ENCODE peak calls at places on chromosomes 11 and 22, in nine cellular contexts. J is stomach, V is suprapubic skin, U is HepG2, B is breast epithelium, E is transverse colon, W is K562, L is sigmoid colon, X is endothelial cell of umbilical vein. N is an unnamed sample.

GRCh38 chr11:29184939-29185890 is 831.6 kb downstream of the KCNA4 start:
- DNase-seq in J (no peak), V (no peak), U (no peak), B (no peak), E (no peak), W (no peak), L (no peak), X (no peak), N (no peak)

GRCh38 chr11:72631806-72632731 is 42.2 kb downstream of the PDE2A start:
- DNase-seq in J (no peak), V (no peak), U (no peak), B (no peak), E (no peak), W (peak; percentile 54), L (peak; percentile 85), X (peak; percentile 86), N (no peak)

GRCh38 chr11:86370171-86370570 is 4.5 kb upstream of the CCDC81 start:
- DNase-seq in J (no peak), V (no peak), U (no peak), B (no peak), E (no peak), W (no peak), L (no peak), X (no peak), N (no peak)

GRCh38 chr11:109680127-109680526 is 258.1 kb downstream of the C11orf87 start:
- DNase-seq in J (no peak), V (no peak), U (no peak), B (no peak), E (no peak), W (no peak), L (no peak), X (no peak), N (no peak)

GRCh38 chr22:26885441-26886261 is 228.3 kb downstream of the MIAT start:
- DNase-seq in J (no peak), V (no peak), U (no peak), B (no peak), E (no peak), W (no peak), L (no peak), X (no peak), N (no peak)

GRCh38 chr11:60924110-60924905 is at the start of gene TMEM132A:
- DNase-seq in J (peak; percentile 82), V (no peak), U (peak; percentile 37), B (no peak), E (peak; percentile 74), W (peak; percentile 85), L (no peak), X (peak; percentile 61), N (peak; percentile 91)

GRCh38 chr11:111329306-111330204 is 31.2 kb downstream of the POU2AF3 start:
- DNase-seq in J (no peak), V (no peak), U (no peak), B (no peak), E (no peak), W (no peak), L (peak; percentile 81), X (no peak), N (peak; percentile 65)

GRCh38 chr11:46686886-46687810 is 13.3 kb downstream of the ARHGAP1 start:
- DNase-seq in J (no peak), V (no peak), U (no peak), B (peak; percentile 23), E (no peak), W (no peak), L (no peak), X (no peak), N (no peak)

GRCh38 chr11:2991477-2992233 is 474 bp downstream of the NAP1L4 start:
- DNase-seq in J (no peak), V (peak; percentile 64), U (peak; percentile 18), B (no peak), E (no peak), W (no peak), L (no peak), X (peak; percentile 57), N (peak; percentile 46)

GRCh38 chr11:18697581-18697980 is 998 bp upstream of the TMEM86A start:
- DNase-seq in J (no peak), V (no peak), U (no peak), B (no peak), E (no peak), W (no peak), L (peak; percentile 12), X (no peak), N (no peak)

DNA sequence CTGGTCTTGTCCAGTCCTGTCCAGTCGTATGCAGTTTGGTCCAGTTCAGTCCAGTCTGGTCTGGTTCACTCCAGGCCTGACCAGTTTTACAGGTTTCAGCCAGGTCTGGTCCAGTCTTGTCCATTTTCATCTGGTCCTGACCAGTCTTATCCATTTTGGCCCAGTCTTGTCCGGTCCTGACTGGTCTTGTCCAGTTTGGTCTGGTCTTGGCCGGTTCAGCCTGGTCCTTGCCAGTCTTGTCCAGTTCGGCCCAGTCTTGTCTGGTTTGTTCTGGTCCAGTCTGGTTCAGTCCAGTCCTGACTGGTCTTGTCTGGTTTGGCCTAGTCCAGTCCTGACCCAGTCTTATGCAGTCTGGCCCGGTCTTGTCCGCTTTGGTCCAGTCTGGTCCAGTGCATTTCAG is 380.2 kb downstream of the OR4C45 start:
- DNase-seq in J (no peak), V (no peak), U (no peak), B (no peak), E (no peak), W (no peak), L (no peak), X (no peak), N (no peak)
- H3K9me3 ChIP-seq in J (peaks cover 66% of the 10 kb centered on the region), V (peaks cover 24% of the 10 kb centered on the region), U (peaks cover 92% of the 10 kb centered on the region), B (peaks cover 22% of the 10 kb centered on the region), E (peaks cover 29% of the 10 kb centered on the region), W (peaks cover 6% of the 10 kb centered on the region), L (no peaks in the 10 kb centered on the region), X (no peaks in the 10 kb centered on the region), N (no peaks in the 10 kb centered on the region)

DNA sequence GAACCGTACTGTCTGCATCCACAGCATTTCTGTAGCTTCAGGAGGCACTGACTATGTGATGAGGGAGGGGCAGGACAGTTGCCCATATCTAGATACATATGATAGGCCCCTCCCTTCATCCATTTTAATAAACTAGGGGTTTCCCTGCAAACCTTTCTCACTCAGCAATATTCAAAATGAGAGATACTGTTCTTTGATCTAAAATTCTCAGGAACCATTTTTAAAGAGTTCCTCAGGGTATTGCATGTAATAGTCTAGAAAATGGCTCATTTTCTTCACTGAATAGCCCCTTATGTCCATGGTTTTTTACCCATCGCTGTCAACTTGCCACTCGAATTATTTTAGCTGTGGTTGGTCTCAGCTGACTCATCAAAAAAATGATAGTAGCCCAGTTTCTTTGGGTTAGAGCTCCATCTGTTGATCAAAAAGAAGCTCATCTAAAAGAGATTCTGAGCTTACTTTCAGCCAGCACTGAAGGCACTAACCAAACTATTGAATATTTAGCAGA is 37.0 kb upstream of the DNAJB7 start:
- DNase-seq in J (no peak), V (no peak), U (peak; percentile 62), B (no peak), E (no peak), W (peak; percentile 34), L (no peak), X (peak; percentile 55), N (no peak)
- TF ChIP-seq POLR2AphosphoS5 in J (no peak), V (no peak), U (no peak), B (no peak), E (no peak), W (no peak), L (no peak), X (no peak), N (no peak)

GRCh38 chr11:36399745-36400144 is 103.7 kb downstream of the PRR5L start:
- DNase-seq in J (no peak), V (no peak), U (no peak), B (no peak), E (no peak), W (no peak), L (no peak), X (no peak), N (no peak)
- H3K27me3 ChIP-seq in J (no peaks in the 10 kb centered on the region), V (no peaks in the 10 kb centered on the region), U (no peaks in the 10 kb centered on the region), B (no peaks in the 10 kb centered on the region), E (no peaks in the 10 kb centered on the region), W (no peaks in the 10 kb centered on the region), L (no peaks in the 10 kb centered on the region), X (no peaks in the 10 kb centered on the region), N (no peaks in the 10 kb centered on the region)

DNA sequence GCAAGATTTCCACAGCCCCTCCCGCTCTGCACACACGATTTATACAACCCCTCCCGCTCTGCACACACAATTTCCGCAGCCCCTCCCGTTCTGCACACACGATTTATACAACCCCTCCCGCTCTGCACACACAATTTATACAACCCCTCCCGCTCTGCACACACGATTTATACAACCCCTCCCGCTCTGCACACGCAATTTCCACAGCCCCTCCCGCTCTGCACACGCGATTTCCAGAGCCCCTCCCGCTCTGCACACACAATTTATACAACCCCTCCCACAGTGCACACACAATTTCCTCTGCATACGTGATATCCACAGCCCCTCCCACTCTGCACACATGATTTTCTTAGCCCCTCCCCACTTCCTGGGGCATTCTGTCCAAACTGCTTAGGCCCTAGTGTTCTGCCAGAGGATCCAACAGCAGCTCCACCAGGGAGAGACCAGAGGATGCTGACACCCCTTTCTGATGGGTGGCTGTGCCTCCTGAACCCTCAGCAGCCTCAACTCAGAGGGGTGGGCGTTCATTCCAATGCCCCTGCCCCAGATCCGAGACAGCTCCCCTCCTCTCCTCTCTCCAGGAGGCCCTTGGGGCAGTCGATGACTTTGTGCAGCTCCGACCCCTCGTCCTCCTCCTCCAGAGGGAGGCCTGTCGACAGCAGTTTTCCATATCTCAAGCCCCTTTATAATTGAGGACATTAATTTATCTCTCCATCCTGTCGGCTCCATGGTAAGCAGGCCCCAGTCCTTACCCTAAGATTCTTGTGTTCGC is 671.7 kb downstream of the BRD1 start:
- DNase-seq in J (no peak), V (no peak), U (no peak), B (no peak), E (no peak), W (no peak), L (no peak), X (no peak), N (no peak)
- H3K9me3 ChIP-seq in J (peaks cover 6% of the 10 kb centered on the region), V (no peaks in the 10 kb centered on the region), U (no peaks in the 10 kb centered on the region), B (no peaks in the 10 kb centered on the region), E (no peaks in the 10 kb centered on the region), W (no peaks in the 10 kb centered on the region), L (no peaks in the 10 kb centered on the region), X (peaks cover 5% of the 10 kb centered on the region), N (no peaks in the 10 kb centered on the region)

GRCh38 chr11:19727246-19727645 is 14.6 kb downstream of the NAV2 start:
- DNase-seq in J (no peak), V (no peak), U (no peak), B (no peak), E (no peak), W (no peak), L (no peak), X (no peak), N (no peak)

GRCh38 chr11:19725379-19726079 is 12.9 kb downstream of the NAV2 start:
- DNase-seq in J (peak; percentile 41), V (no peak), U (no peak), B (peak; percentile 89), E (no peak), W (no peak), L (no peak), X (no peak), N (peak; percentile 83)

GRCh38 chr11:19722702-19723101 is 10.1 kb downstream of the NAV2 start:
- DNase-seq in J (no peak), V (no peak), U (no peak), B (peak; percentile 62), E (no peak), W (no peak), L (no peak), X (no peak), N (no peak)

GRCh38 chr11:19724765-19725164 is 12.1 kb downstream of the NAV2 start:
- DNase-seq in J (no peak), V (no peak), U (no peak), B (no peak), E (no peak), W (no peak), L (no peak), X (no peak), N (no peak)

GRCh38 chr11:19723572-19724342 is 11.1 kb downstream of the NAV2 start:
- DNase-seq in J (no peak), V (no peak), U (peak; percentile 12), B (peak; percentile 89), E (no peak), W (no peak), L (peak; percentile 84), X (peak; percentile 72), N (no peak)
- TF ChIP-seq POLR2AphosphoS5 in J (peak; percentile 37), V (no peak), U (no peak), B (no peak), E (no peak), W (no peak), L (peak; percentile 57), X (no peak), N (peak; percentile 25)

N was measured in upper lobe of left lung.